ENCODE peak calls at places on chromosomes 6 and 20, in four cellular contexts. I, Q, E and X are unnamed samples.
A peak's percentile ranks its signal among the peaks of the same experiment; 100 is the strongest.

GRCh38 chr6:164013480-164014208 is 599.1 kb downstream of the QKI start:
- DNase-seq in I (no peak), E (no peak), Q (no peak), X (no peak)

GRCh38 chr6:220736-221475 is 71.4 kb upstream of the DUSP22 start:
- DNase-seq in E (peak; percentile 27), Q (no peak), I (no peak), X (no peak)

GRCh38 chr6:35161776-35162607 is 20.9 kb upstream of the TCP11 start:
- DNase-seq in I (no peak), Q (no peak), E (peak; percentile 75), X (no peak)

GRCh38 chr20:3209023-3209945 is at the start of gene ITPA:
- DNase-seq in E (peak; percentile 75), I (peak; percentile 58), Q (peak; percentile 76), X (peak; percentile 60)

GRCh38 chr6:26022166-26022510 is 59.5 kb downstream of the TRIM38 start:
- DNase-seq in Q (peak; percentile 77), E (no peak), I (peak; percentile 81), X (no peak)

GRCh38 chr6:32609731-32610640 is 20.3 kb upstream of the HLA-DRB1 start:
- DNase-seq in I (peak; percentile 87), Q (peak; percentile 67), E (peak; percentile 21), X (no peak)

GRCh38 chr6:137389150-137389664 is 105.0 kb downstream of the OLIG3 start:
- DNase-seq in Q (no peak), E (no peak), I (no peak), X (no peak)

GRCh38 chr6:139648430-139649000 is 274.1 kb upstream of the CITED2 start:
- DNase-seq in I (no peak), E (no peak), Q (peak; percentile 58), X (no peak)

GRCh38 chr6:11650297-11650696 is 112.7 kb downstream of the TMEM170B start:
- DNase-seq in E (no peak), I (peak; percentile 35), Q (no peak), X (peak; percentile 71)

GRCh38 chr6:167487706-167488664 is 163.1 kb downstream of the TTLL2 start:
- DNase-seq in I (no peak), Q (no peak), E (no peak), X (no peak)

GRCh38 chr6:149278996-149279395 is 38.5 kb upstream of the TAB2 start:
- DNase-seq in Q (no peak), E (no peak), I (no peak), X (no peak)

GRCh38 chr6:150730801-150731445 is 131.2 kb downstream of the PLEKHG1 start:
- DNase-seq in Q (no peak), E (no peak), I (no peak), X (no peak)
- TF ChIP-seq HMGXB4 in Q (no peak), E (no peak), I (no peak), X (no peak)

GRCh38 chr20:25867776-25868649 is 171.4 kb upstream of the ZNF337 start:
- DNase-seq in Q (peak; percentile 18), E (no peak), I (peak; percentile 78), X (peak; percentile 88)
- TF ChIP-seq HMGXB4 in Q (no peak), E (no peak), I (no peak), X (no peak)

GRCh38 chr6:31559958-31560696 is 12.0 kb upstream of the LTA start:
- DNase-seq in E (no peak), I (peak; percentile 12), Q (peak; percentile 66), X (no peak)
- TF ChIP-seq HMGXB4 in E (no peak), I (no peak), Q (peak; percentile 26), X (no peak)

DNA sequence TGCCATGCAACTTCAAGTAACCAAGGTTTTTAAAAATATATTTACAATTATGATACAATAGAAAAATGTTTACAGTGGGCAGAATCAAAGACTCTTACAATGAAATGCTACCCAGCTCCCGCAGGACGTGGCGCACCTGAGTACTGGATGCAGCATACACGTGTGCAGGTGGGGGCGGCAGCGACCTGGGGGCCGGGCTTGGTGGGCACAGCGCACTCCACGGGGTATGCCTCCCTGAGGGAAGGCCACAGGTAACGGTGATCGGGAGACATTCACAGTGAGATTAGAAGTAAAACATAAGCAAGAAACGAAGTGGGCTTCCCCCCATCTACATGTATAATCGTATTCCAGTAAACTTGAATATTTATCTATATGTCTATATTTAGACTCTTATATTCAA is 54.2 kb downstream of the WDR27 start:
- DNase-seq in E (no peak), I (no peak), Q (no peak), X (no peak)
- TF ChIP-seq HMGXB4 in E (no peak), I (no peak), Q (no peak), X (no peak)

GRCh38 chr6:87645080-87645479 is 55.1 kb downstream of the ORC3 start:
- DNase-seq in Q (no peak), I (no peak), E (no peak), X (no peak)
- TF ChIP-seq HMGXB4 in Q (no peak), I (no peak), E (no peak), X (no peak)

DNA sequence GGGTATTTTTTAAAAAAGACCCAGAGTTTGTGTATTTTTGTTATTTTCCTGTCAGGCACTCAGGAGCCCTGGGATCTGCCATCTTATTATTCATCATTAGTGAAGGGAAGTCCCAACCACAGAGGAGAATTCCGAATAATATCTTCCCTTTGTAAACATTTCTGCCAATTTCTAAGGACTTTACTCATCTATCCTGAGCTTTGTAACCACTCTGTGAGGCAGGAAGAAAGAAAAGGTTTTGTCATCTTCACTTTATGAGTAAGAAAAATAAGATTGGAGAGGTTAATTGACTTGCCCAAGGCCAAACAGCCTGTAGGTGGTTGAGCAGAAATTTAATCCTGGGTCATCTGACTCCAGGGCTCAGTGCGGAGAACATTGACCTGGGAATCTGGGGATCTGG is 23.0 kb upstream of the IYD start:
- DNase-seq in E (no peak), Q (no peak), I (no peak), X (no peak)
- TF ChIP-seq HMGXB4 in E (no peak), Q (no peak), I (no peak), X (no peak)